ENCODE peak calls at places on chromosomes 11 and 22, in four cellular contexts. G is A549, D is suprapubic skin, A is cardiac muscle cell. I is an unnamed sample.

GRCh38 chr11:14018441-14018840 is 55.9 kb downstream of the SPON1 start:
- DNase-seq in G (no peak), D (no peak), A (no peak), I (no peak)

GRCh38 chr11:107740256-107740655 is 28.4 kb upstream of the SLN start:
- DNase-seq in G (no peak), D (no peak), A (no peak), I (no peak)

GRCh38 chr11:108897071-108897481 is 232.2 kb downstream of the DDX10 start:
- DNase-seq in G (no peak), D (no peak), A (peak; percentile 37), I (no peak)

GRCh38 chr11:93740802-93741093 is 547 bp downstream of the TAF1D start:
- DNase-seq in G (peak; percentile 35), D (peak; percentile 77), A (peak; percentile 79), I (peak; percentile 59)

GRCh38 chr11:117716652-117717440 is 80.2 kb downstream of the DSCAML1 start:
- DNase-seq in G (no peak), D (no peak), A (no peak), I (no peak)

GRCh38 chr11:87926250-87926970 is 248.8 kb downstream of the RAB38 start:
- DNase-seq in G (no peak), D (no peak), A (peak; percentile 62), I (peak; percentile 8)

GRCh38 chr22:44689173-44689572 is 12.8 kb upstream of the PRR5 start:
- DNase-seq in G (no peak), D (no peak), A (no peak), I (peak; percentile 96)

GRCh38 chr22:45125198-45125597 is 38.5 kb upstream of the NUP50 start:
- DNase-seq in G (no peak), D (no peak), A (peak; percentile 61), I (peak; percentile 43)

GRCh38 chr11:64207247-64208085 is 945 bp downstream of the FERMT3 start:
- DNase-seq in G (no peak), D (peak; percentile 81), A (peak; percentile 84), I (peak; percentile 28)

GRCh38 chr11:120108154-120108784 is 29.6 kb downstream of the TRIM29 start:
- DNase-seq in G (peak; percentile 84), D (no peak), A (peak; percentile 64), I (peak; percentile 62)

GRCh38 chr11:105975128-105975527 is 46.9 kb downstream of the MSANTD4 start:
- DNase-seq in G (no peak), D (no peak), A (peak; percentile 2), I (no peak)

GRCh38 chr11:33668468-33668825 is 32.2 kb downstream of the C11orf91 start:
- DNase-seq in G (no peak), D (no peak), A (no peak), I (no peak)

GRCh38 chr11:97909544-97910394 is 1111.0 kb upstream of the CNTN5 start:
- DNase-seq in G (no peak), D (no peak), A (peak; percentile 83), I (no peak)

GRCh38 chr11:111920908-111921307 is 2.2 kb downstream of the C11orf52 start:
- DNase-seq in G (no peak), D (no peak), A (no peak), I (no peak)

GRCh38 chr22:39181778-39182177 is 29.3 kb upstream of the CBX7 start:
- DNase-seq in G (no peak), D (no peak), A (no peak), I (no peak)
- H3K4me1 ChIP-seq in G (peaks cover 10% of the 10 kb centered on the region), D (peaks cover 40% of the 10 kb centered on the region), A (no peaks in the 10 kb centered on the region), I (peaks cover 8% of the 10 kb centered on the region)

DNA sequence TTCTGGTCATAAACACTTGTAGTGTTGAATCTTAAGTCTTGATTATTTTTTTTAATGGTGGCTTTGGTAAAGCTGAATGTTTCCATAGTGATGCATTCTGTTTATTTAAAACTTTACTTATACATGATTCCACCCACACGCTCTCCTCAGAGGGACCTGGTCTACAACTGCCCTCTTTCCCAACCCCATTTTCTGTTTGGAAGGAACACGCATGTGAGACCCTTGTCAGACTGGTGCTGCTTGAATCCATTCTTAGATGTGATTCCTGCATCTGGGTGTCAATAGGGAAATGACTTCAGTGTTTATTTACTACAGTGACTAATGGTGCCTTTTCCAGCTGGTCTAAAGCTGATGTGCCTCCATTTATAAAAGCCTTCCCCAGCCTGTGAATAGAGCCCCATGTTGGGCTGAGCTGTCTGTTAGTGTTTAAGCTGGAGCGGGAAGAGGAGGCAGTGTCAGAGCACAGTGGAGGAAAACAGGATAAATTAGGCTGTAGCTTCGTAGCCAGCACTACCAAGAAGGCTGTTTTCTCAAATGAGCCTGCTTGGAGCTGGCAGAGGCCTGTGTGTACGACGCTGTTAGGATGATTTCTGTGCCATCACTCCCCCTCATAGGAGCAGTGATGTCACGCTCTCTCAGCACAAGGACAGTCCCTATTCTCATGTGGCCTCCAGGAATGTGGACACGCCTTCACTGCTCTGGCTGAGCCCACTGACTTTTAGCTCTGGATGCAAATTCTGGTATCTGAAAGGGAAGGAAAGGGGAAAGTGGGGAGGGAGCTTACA is 18.9 kb upstream of the C11orf96 start:
- DNase-seq in G (no peak), D (no peak), A (peak; percentile 57), I (no peak)
- H3K4me1 ChIP-seq in G (peaks cover 25% of the 10 kb centered on the region), D (peaks cover 44% of the 10 kb centered on the region), A (peaks cover 12% of the 10 kb centered on the region), I (peaks cover 16% of the 10 kb centered on the region)

GRCh38 chr11:68763181-68763721 is 11.9 kb upstream of the TESMIN start:
- DNase-seq in G (no peak), D (no peak), A (no peak), I (peak; percentile 96)
- H3K4me1 ChIP-seq in G (no peaks in the 10 kb centered on the region), D (no peaks in the 10 kb centered on the region), A (no peaks in the 10 kb centered on the region), I (peaks cover 4% of the 10 kb centered on the region)

GRCh38 chr11:47390084-47390760 is 11.9 kb upstream of the SPI1 start:
- DNase-seq in G (no peak), D (no peak), A (no peak), I (no peak)
- H3K4me1 ChIP-seq in G (no peaks in the 10 kb centered on the region), D (peaks cover 33% of the 10 kb centered on the region), A (peaks cover 15% of the 10 kb centered on the region), I (no peaks in the 10 kb centered on the region)

GRCh38 chr22:42897960-42898359 is 40.9 kb upstream of the ARFGAP3 start:
- DNase-seq in G (no peak), D (no peak), A (no peak), I (no peak)
- H3K4me1 ChIP-seq in G (no peaks in the 10 kb centered on the region), D (peaks cover 32% of the 10 kb centered on the region), A (peaks cover 3% of the 10 kb centered on the region), I (no peaks in the 10 kb centered on the region)

DNA sequence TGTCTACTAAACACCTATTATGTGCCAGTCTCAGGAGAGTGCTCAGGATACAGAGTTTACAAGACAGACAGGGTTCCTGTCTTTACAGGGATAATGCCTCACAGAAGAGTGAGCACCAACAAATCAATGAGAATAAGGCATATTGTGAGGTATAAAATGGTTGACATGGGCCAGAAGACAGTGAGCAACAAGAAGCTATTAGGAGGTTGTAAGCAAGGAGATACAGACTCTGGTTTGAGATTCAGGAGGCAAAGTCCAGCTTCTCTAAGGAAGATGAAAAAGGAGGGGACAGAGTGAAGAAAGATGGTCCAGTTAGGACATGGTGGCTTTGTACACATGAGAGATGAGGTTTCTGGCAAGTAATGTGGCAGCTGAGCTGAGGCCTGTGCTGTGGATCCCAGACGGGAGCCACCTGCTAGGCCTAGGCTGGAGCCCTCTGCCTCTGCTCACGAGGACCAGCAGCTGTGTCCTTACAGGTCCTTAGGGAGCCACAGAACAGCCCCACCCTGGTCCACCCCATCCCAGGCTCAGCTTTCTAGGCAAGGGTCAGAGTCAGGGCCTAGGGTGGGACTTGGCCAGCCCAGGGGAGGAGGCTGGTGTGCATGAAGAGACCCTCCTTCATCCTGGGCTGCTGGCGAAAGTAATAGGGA is 110.5 kb downstream of the ZNF280B start:
- DNase-seq in G (no peak), D (no peak), A (no peak), I (no peak)
- H3K4me1 ChIP-seq in G (peaks cover 12% of the 10 kb centered on the region), D (peaks cover 13% of the 10 kb centered on the region), A (no peaks in the 10 kb centered on the region), I (peaks cover 15% of the 10 kb centered on the region)